ENCODE peak calls at places on chromosomes 11 and 22, in seven cellular contexts. O is GM23248, Y is PC-3, Z is foreskin keratinocyte, J is heart right ventricle, X is SW480, K is cardiac fibroblast. L is an unnamed sample.

GRCh38 chr11:64694821-64695365 is 28.1 kb downstream of the NRXN2 start:
- DNase-seq in X (no peak), Y (no peak), K (no peak), J (no peak), O (no peak), Z (no peak), L (peak; percentile 20)

GRCh38 chr11:76161261-76161961 is 44.9 kb downstream of the WNT11 start:
- DNase-seq in X (no peak), Y (no peak), K (peak; percentile 74), J (peak; percentile 39), Z (no peak), O (peak; percentile 44), L (no peak)

GRCh38 chr11:20310137-20310536 is 53.4 kb upstream of the HTATIP2 start:
- DNase-seq in Z (no peak), O (no peak), J (no peak), K (no peak), Y (no peak), X (no peak), L (no peak)

GRCh38 chr11:2517016-2517385 is 72.2 kb downstream of the KCNQ1 start:
- DNase-seq in O (no peak), Y (no peak), K (no peak), J (peak; percentile 8), Z (no peak), X (no peak), L (no peak)

GRCh38 chr11:87300640-87301381 is 263.1 kb downstream of the TMEM135 start:
- DNase-seq in O (no peak), K (peak; percentile 14), X (no peak), Z (no peak), J (no peak), Y (peak; percentile 15), L (peak; percentile 8)

GRCh38 chr11:45676522-45677095 is 11.2 kb upstream of the CHST1 start:
- DNase-seq in X (no peak), Y (no peak), K (no peak), Z (no peak), O (no peak), J (no peak), L (no peak)

GRCh38 chr11:11641581-11641980 is 19.8 kb upstream of the GALNT18 start:
- DNase-seq in Z (peak; percentile 71), X (no peak), K (no peak), O (no peak), J (no peak), Y (no peak), L (no peak)

GRCh38 chr11:8728566-8728965 is 46.0 kb downstream of the RPL27A start:
- DNase-seq in X (no peak), J (no peak), Y (peak; percentile 16), O (peak; percentile 18), Z (no peak), K (no peak), L (peak; percentile 86)

GRCh38 chr11:827146-827860 is 416 bp upstream of the CRACR2B start:
- DNase-seq in J (peak; percentile 56), Z (no peak), X (peak; percentile 60), Y (no peak), K (no peak), O (no peak), L (no peak)

GRCh38 chr11:105903113-105903512 is 118.9 kb downstream of the MSANTD4 start:
- DNase-seq in K (no peak), Z (no peak), Y (no peak), X (no peak), O (no peak), J (no peak), L (no peak)

GRCh38 chr22:20021196-20022181 is 579 bp downstream of the TANGO2 start:
- DNase-seq in X (peak; percentile 16), J (peak; percentile 69), Y (peak; percentile 46), O (peak; percentile 91), K (peak; percentile 63), Z (no peak), L (peak; percentile 79)

GRCh38 chr11:42524534-42525227 is 787.1 kb upstream of the API5 start:
- DNase-seq in J (no peak), K (peak; percentile 80), X (peak; percentile 51), O (peak; percentile 62), Z (peak; percentile 59), Y (peak; percentile 77), L (peak; percentile 43)

GRCh38 chr11:62324738-62325556 is 12.3 kb upstream of the ASRGL1 start:
- DNase-seq in O (peak; percentile 53), Z (peak; percentile 12), K (peak; percentile 19), X (peak; percentile 31), Y (peak; percentile 66), J (peak; percentile 52), L (peak; percentile 16)

GRCh38 chr11:68128682-68129327 is 7.6 kb upstream of the CHKA start:
- DNase-seq in Z (no peak), J (peak; percentile 62), O (peak; percentile 61), Y (no peak), X (no peak), K (peak; percentile 91), L (peak; percentile 80)

L was measured in M059J.